ENCODE peak calls at places on chromosome 16, in ten cellular contexts. W is cardiac muscle cell, V is AG04450, T is prostate gland, O is IMR-90, U is tibial artery, P is lung, G is body of pancreas, Z is heart right ventricle, K is HCT116. X is an unnamed sample.

GRCh38 chr16:84759061-84759460 is 59.3 kb downstream of the USP10 start:
- DNase-seq in U (no peak), P (no peak), V (no peak), W (peak; percentile 21), O (peak; percentile 72), Z (no peak), K (no peak), T (no peak), G (no peak), X (no peak)

GRCh38 chr16:77905356-77905920 is 116.9 kb upstream of the CLEC3A start:
- DNase-seq in Z (no peak), T (no peak), W (no peak), V (no peak), K (no peak), O (no peak), P (no peak), G (no peak), U (no peak), X (no peak)

GRCh38 chr16:57786632-57787518 is 15.4 kb downstream of the KIFC3 start:
- DNase-seq in Z (peak; percentile 73), T (no peak), G (peak; percentile 71), V (no peak), P (peak; percentile 54), O (peak; percentile 52), K (no peak), W (no peak), U (no peak), X (no peak)

GRCh38 chr16:85354623-85355514 is 242.6 kb upstream of the CIBAR2 start:
- DNase-seq in P (no peak), W (peak; percentile 47), V (peak; percentile 84), U (no peak), T (no peak), G (no peak), K (no peak), Z (no peak), O (peak; percentile 87), X (peak; percentile 78)

GRCh38 chr16:57749872-57750452 is 14.4 kb downstream of the KATNB1 start:
- DNase-seq in O (no peak), Z (no peak), K (no peak), U (no peak), W (no peak), V (no peak), P (no peak), T (no peak), G (no peak), X (no peak)

GRCh38 chr16:79172306-79172705 is 428.2 kb downstream of the MAF start:
- DNase-seq in V (no peak), G (no peak), W (peak; percentile 35), P (peak; percentile 38), Z (no peak), T (no peak), K (no peak), O (no peak), U (no peak), X (no peak)

GRCh38 chr16:72112906-72113615 is 19.4 kb downstream of the DHX38 start:
- DNase-seq in G (peak; percentile 65), W (no peak), U (no peak), K (no peak), O (no peak), P (no peak), T (no peak), Z (no peak), V (no peak), X (peak; percentile 13)

GRCh38 chr16:20369452-20370054 is 17.0 kb upstream of the UMOD start:
- DNase-seq in U (no peak), G (no peak), V (no peak), P (no peak), O (no peak), W (no peak), Z (no peak), K (no peak), T (no peak), X (no peak)

GRCh38 chr16:12618515-12618914 is 185.2 kb downstream of the CPPED1 start:
- DNase-seq in Z (no peak), O (no peak), G (no peak), V (no peak), P (no peak), T (no peak), W (no peak), K (no peak), U (no peak), X (no peak)

GRCh38 chr16:23570992-23571632 is 13.6 kb downstream of the UBFD1 start:
- DNase-seq in P (no peak), K (no peak), Z (no peak), G (no peak), O (no peak), W (no peak), V (no peak), T (no peak), U (peak; percentile 26), X (no peak)
- TF ChIP-seq CTCF in P (no peak), K (no peak), Z (no peak), G (no peak), O (no peak), W (no peak), V (no peak), T (no peak), U (no peak), X (no peak)

GRCh38 chr16:63808730-63809129 is 1313.1 kb downstream of the CDH11 start:
- DNase-seq in U (no peak), V (no peak), G (no peak), T (no peak), Z (no peak), W (no peak), K (no peak), O (no peak), P (no peak), X (no peak)
- H3K27ac ChIP-seq in U (no peak overlapping the region), V (no peak overlapping the region), G (no peak overlapping the region), T (no peak overlapping the region), Z (no peak overlapping the region), W (no peak overlapping the region), K (no peak overlapping the region), O (no peak overlapping the region), P (no peak overlapping the region), X (no peak overlapping the region)

GRCh38 chr16:28822520-28823290 is at the start of gene ATXN2L:
- DNase-seq in U (peak; percentile 90), W (peak; percentile 96), K (peak; percentile 93), V (peak; percentile 93), P (peak; percentile 94), O (peak; percentile 96), T (peak; percentile 89), Z (peak; percentile 94), G (peak; percentile 94), X (peak; percentile 92)
- TF ChIP-seq CTCF in U (peak; percentile 9), W (no peak), K (no peak), V (no peak), P (no peak), O (peak; percentile 20), T (no peak), Z (peak; percentile 14), G (no peak), X (no peak)

GRCh38 chr16:74461826-74462225 is 40.5 kb upstream of the CLEC18B start:
- DNase-seq in O (no peak), V (no peak), P (no peak), U (no peak), Z (no peak), G (no peak), W (no peak), T (no peak), K (no peak), X (no peak)

GRCh38 chr16:74465281-74465680 is 44.0 kb upstream of the CLEC18B start:
- DNase-seq in Z (no peak), P (no peak), W (no peak), V (no peak), O (no peak), K (no peak), G (no peak), U (no peak), T (no peak), X (no peak)

GRCh38 chr16:74462361-74462760 is 41.1 kb upstream of the CLEC18B start:
- DNase-seq in W (no peak), O (no peak), P (no peak), K (no peak), V (no peak), G (no peak), T (no peak), U (no peak), Z (no peak), X (peak; percentile 94)

GRCh38 chr16:74465851-74466685 is 44.8 kb upstream of the CLEC18B start:
- DNase-seq in O (no peak), W (no peak), T (no peak), V (no peak), U (no peak), P (no peak), K (no peak), G (peak; percentile 23), Z (no peak), X (no peak)

GRCh38 chr16:74463888-74464287 is 42.6 kb upstream of the CLEC18B start:
- DNase-seq in P (no peak), Z (no peak), U (no peak), G (no peak), T (no peak), K (no peak), W (no peak), V (no peak), O (no peak), X (no peak)
- H3K27ac ChIP-seq in P (no peak overlapping the region), Z (no peak overlapping the region), U (no peak overlapping the region), G (no peak overlapping the region), T (no peak overlapping the region), K (no peak overlapping the region), W (peak overlapping the region; percentile 45), V (no peak overlapping the region), O (no peak overlapping the region), X (peak overlapping the region; percentile 58)

GRCh38 chr16:82633964-82634600 is 7.3 kb downstream of the CDH13 start:
- DNase-seq in T (peak; percentile 58), K (no peak), Z (peak; percentile 42), O (peak; percentile 46), P (no peak), V (no peak), G (no peak), U (no peak), W (no peak), X (peak; percentile 84)

GRCh38 chr16:82629441-82630027 is 2.8 kb downstream of the CDH13 start:
- DNase-seq in G (no peak), P (no peak), O (peak; percentile 34), K (no peak), V (no peak), W (no peak), Z (no peak), U (no peak), T (peak; percentile 36), X (peak; percentile 68)

GRCh38 chr16:82630688-82631087 is 3.9 kb downstream of the CDH13 start:
- DNase-seq in P (no peak), G (no peak), Z (no peak), W (no peak), O (peak; percentile 60), K (no peak), V (no peak), U (no peak), T (no peak), X (no peak)

GRCh38 chr16:82630219-82630618 is 3.5 kb downstream of the CDH13 start:
- DNase-seq in U (no peak), P (no peak), O (peak; percentile 68), V (no peak), Z (no peak), T (no peak), G (no peak), W (no peak), K (no peak), X (peak; percentile 35)

GRCh38 chr16:82631701-82632685 is 5.2 kb downstream of the CDH13 start:
- DNase-seq in U (no peak), Z (no peak), K (no peak), V (no peak), T (no peak), O (peak; percentile 33), W (no peak), G (no peak), P (no peak), X (no peak)
- TF ChIP-seq CTCF in U (no peak), Z (peak; percentile 43), K (peak; percentile 53), V (peak; percentile 28), T (no peak), O (peak; percentile 30), W (peak; percentile 38), G (no peak), P (no peak), X (peak; percentile 14)

GRCh38 chr16:1530349-1530882 is 3.0 kb upstream of the TMEM204 start:
- DNase-seq in O (no peak), U (no peak), T (peak; percentile 55), P (no peak), K (no peak), W (no peak), V (no peak), Z (no peak), G (no peak), X (peak; percentile 18)
- H3K27ac ChIP-seq in O (no peak overlapping the region), U (peak overlapping the region; percentile 92), T (peak overlapping the region; percentile 81), P (peak overlapping the region; percentile 95), K (no peak overlapping the region), W (no peak overlapping the region), V (no peak overlapping the region), Z (peak overlapping the region; percentile 94), G (no peak overlapping the region), X (peak overlapping the region; percentile 75)